ENCODE peak calls at places on chromosomes 12 and 14, in nine cellular contexts. N is prostate gland, A is GM12865, X is heart left ventricle, I is neural progenitor cell, M is left lung, R is cardiac muscle cell, B is mucosa of descending colon, J is fibroblast of lung. Q is an unnamed sample.
A peak's percentile ranks its signal among the peaks of the same experiment; 100 is the strongest.

GRCh38 chr12:86174188-86174587 is 82.0 kb downstream of the MGAT4C start:
- DNase-seq in N (no peak), R (no peak), X (no peak), B (no peak), J (no peak), M (no peak), A (no peak), I (no peak), Q (no peak)

GRCh38 chr12:121530600-121531355 is 50.0 kb downstream of the KDM2B start:
- DNase-seq in N (no peak), J (peak; percentile 80), I (no peak), A (peak; percentile 82), M (peak; percentile 84), B (peak; percentile 59), R (peak; percentile 92), X (peak; percentile 81), Q (no peak)

GRCh38 chr12:127515941-127516340 is 751.0 kb upstream of the TMEM132C start:
- DNase-seq in B (no peak), X (no peak), M (no peak), J (no peak), A (no peak), R (no peak), N (no peak), I (no peak), Q (peak; percentile 54)

GRCh38 chr14:25836647-25837046 is 761.2 kb downstream of the NOVA1 start:
- DNase-seq in J (no peak), I (no peak), B (no peak), X (no peak), M (no peak), N (no peak), R (no peak), A (no peak), Q (no peak)

GRCh38 chr12:71652656-71653055 is 11.0 kb downstream of the ZFC3H1 start:
- DNase-seq in N (no peak), R (no peak), B (no peak), I (no peak), X (no peak), A (no peak), M (no peak), J (no peak), Q (no peak)

GRCh38 chr12:95721320-95721719 is 69.2 kb downstream of the NTN4 start:
- DNase-seq in J (peak; percentile 12), M (no peak), N (peak; percentile 48), X (no peak), I (peak; percentile 19), R (no peak), A (peak; percentile 18), B (no peak), Q (no peak)

GRCh38 chr14:79051009-79051710 is 881.0 kb downstream of the NRXN3 start:
- DNase-seq in R (no peak), N (peak; percentile 7), A (no peak), I (no peak), X (no peak), M (no peak), J (no peak), B (no peak), Q (no peak)

GRCh38 chr12:100826323-100826722 is 31.7 kb downstream of the ANO4 start:
- DNase-seq in J (peak; percentile 64), X (no peak), B (peak; percentile 49), N (peak; percentile 24), I (peak; percentile 81), A (peak; percentile 43), M (peak; percentile 34), R (peak; percentile 74), Q (peak; percentile 18)

GRCh38 chr12:89070603-89071002 is 281.7 kb downstream of the DUSP6 start:
- DNase-seq in A (no peak), X (no peak), R (no peak), M (no peak), I (no peak), J (no peak), N (no peak), B (no peak), Q (no peak)

GRCh38 chr12:52515927-52516831 is 4.0 kb downstream of the KRT5 start:
- DNase-seq in X (no peak), R (peak; percentile 69), N (no peak), I (no peak), B (no peak), M (no peak), A (no peak), J (no peak), Q (no peak)

GRCh38 chr12:54390668-54391551 is 6.4 kb upstream of the ZNF385A start:
- DNase-seq in R (no peak), I (peak; percentile 90), M (peak; percentile 65), B (peak; percentile 66), N (peak; percentile 83), X (peak; percentile 71), J (no peak), A (peak; percentile 64), Q (no peak)

GRCh38 chr14:61470261-61470953 is 149.0 kb downstream of the PRKCH start:
- DNase-seq in M (no peak), J (peak; percentile 99), R (peak; percentile 100), I (peak; percentile 63), A (no peak), N (no peak), B (no peak), X (no peak), Q (peak; percentile 97)

GRCh38 chr14:100802766-100803693 is 22.9 kb upstream of the MEG3 start:
- DNase-seq in R (no peak), J (no peak), B (no peak), M (no peak), X (peak; percentile 23), I (no peak), A (no peak), N (no peak), Q (no peak)

GRCh38 chr14:54784657-54785056 is 118.0 kb downstream of the GCH1 start:
- DNase-seq in J (no peak), N (no peak), A (no peak), B (no peak), R (no peak), X (peak; percentile 79), M (no peak), I (no peak), Q (no peak)

GRCh38 chr12:119802472-119802871 is 74.6 kb downstream of the CIT start:
- DNase-seq in A (no peak), M (no peak), X (peak; percentile 66), R (peak; percentile 75), B (no peak), I (peak; percentile 17), N (peak; percentile 30), J (peak; percentile 76), Q (no peak)
- H3K4me3 ChIP-seq in A (no peak overlapping the region), M (no peak overlapping the region), X (no peak overlapping the region), R (no peak overlapping the region), B (no peak overlapping the region), I (no peak overlapping the region), N (no peak overlapping the region), J (no peak overlapping the region), Q (no peak overlapping the region)

GRCh38 chr14:91716999-91717398 is 14.9 kb downstream of the CATSPERB start:
- DNase-seq in X (no peak), M (no peak), J (no peak), A (no peak), R (no peak), B (no peak), N (no peak), I (no peak), Q (no peak)

GRCh38 chr14:91719839-91720238 is 12.0 kb downstream of the CATSPERB start:
- DNase-seq in J (no peak), B (no peak), R (no peak), I (no peak), M (no peak), X (no peak), A (no peak), N (no peak), Q (no peak)

DNA sequence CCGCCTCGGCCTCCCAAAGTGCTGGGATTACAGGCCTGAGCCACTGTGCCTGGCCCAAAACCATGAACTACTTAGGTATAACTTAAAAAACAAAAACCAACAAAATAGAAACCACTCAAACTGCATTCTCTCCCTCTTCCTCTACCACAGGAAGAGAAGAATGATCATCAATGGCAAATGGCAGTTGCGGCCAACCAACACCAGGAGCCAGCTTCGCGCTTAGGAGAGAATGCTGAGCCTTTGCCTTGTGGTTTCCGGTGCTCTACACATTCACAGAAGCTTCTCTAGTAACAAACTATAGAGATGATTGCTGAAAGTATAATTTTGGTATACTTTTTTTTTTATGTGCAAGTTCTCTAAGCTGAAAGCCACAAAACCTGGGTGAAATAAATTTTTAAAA is 17.1 kb downstream of the CATSPERB start:
- DNase-seq in R (no peak), B (no peak), J (no peak), A (peak; percentile 7), M (no peak), I (peak; percentile 7), N (no peak), X (no peak), Q (no peak)
- TF ChIP-seq CTCF in R (no peak), B (no peak), J (no peak), A (no peak), M (no peak), I (peak; percentile 20), N (no peak), X (no peak), Q (no peak)

GRCh38 chr12:9761407-9761736 is 671 bp upstream of the CD69 start:
- DNase-seq in X (no peak), I (no peak), J (no peak), A (peak; percentile 46), M (no peak), R (no peak), N (no peak), B (no peak), Q (no peak)
- H3K4me3 ChIP-seq in X (peak overlapping the region; percentile 57), I (no peak overlapping the region), J (no peak overlapping the region), A (peak overlapping the region; percentile 65), M (no peak overlapping the region), R (no peak overlapping the region), N (no peak overlapping the region), B (no peak overlapping the region), Q (no peak overlapping the region)

DNA sequence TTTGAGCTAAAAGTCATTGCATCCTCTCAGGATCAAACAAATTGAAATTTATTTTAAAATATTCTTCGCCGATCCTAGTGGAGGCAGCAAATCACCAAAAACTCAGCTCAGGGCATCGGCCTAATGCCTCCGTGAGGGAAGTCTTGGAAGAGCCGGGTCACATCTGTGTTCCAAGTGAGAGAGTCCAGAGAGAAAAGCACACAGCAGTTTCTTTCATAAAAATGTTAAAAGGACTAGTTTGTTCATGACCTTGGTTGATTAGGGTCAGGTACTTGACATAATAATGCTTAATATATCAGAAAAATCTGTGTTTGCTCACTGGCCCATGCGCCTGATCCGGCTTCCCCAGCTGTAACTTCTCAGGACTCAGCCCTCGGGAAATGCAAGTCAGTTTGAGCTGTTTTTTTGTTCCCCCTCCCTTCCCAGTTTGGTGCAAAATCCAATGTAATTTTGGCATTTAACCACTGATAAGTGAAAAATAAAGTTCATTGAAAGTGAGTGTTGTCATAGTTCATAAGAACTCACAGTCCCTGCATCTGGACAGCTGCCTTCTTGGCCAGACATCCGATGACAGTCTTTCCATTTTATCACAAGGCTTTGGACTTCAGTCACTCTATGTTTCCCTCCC is 161.7 kb downstream of the CAND1 start:
- DNase-seq in B (no peak), M (peak; percentile 49), I (no peak), A (no peak), R (peak; percentile 77), X (peak; percentile 59), N (no peak), J (peak; percentile 85), Q (no peak)
- TF ChIP-seq CTCF in B (no peak), M (no peak), I (peak; percentile 27), A (no peak), R (peak; percentile 31), X (peak; percentile 34), N (peak; percentile 35), J (peak; percentile 41), Q (peak; percentile 8)

GRCh38 chr12:39574785-39575497 is 44.7 kb downstream of the ABCD2 start:
- DNase-seq in J (peak; percentile 9), M (no peak), X (no peak), I (no peak), R (peak; percentile 2), A (no peak), B (no peak), N (no peak), Q (no peak)
- H3K4me3 ChIP-seq in J (no peak overlapping the region), M (no peak overlapping the region), X (no peak overlapping the region), I (no peak overlapping the region), R (no peak overlapping the region), A (no peak overlapping the region), B (no peak overlapping the region), N (no peak overlapping the region), Q (no peak overlapping the region)

GRCh38 chr12:103833095-103833777 is 7.8 kb downstream of the NT5DC3 start:
- DNase-seq in A (no peak), B (no peak), X (no peak), R (peak; percentile 58), I (no peak), M (no peak), N (no peak), J (peak; percentile 50), Q (no peak)
- TF ChIP-seq CTCF in A (no peak), B (no peak), X (no peak), R (no peak), I (no peak), M (no peak), N (no peak), J (no peak), Q (no peak)